ENCODE peak calls at places on chromosomes 4 and X, in seven cellular contexts. E is IMR-90, X is mesenchymal stem cell, J is H1, I is neuronal stem cell, V is mesendoderm, G is trophoblast cell. N is an unnamed sample.
A peak's percentile ranks its signal among the peaks of the same experiment; 100 is the strongest.

GRCh38 chr4:139711461-139711860 is 45.8 kb downstream of the MGST2 start:
- DNase-seq in E (peak; percentile 54), X (peak; percentile 38), J (no peak), I (no peak), V (peak; percentile 16), G (peak; percentile 78), N (no peak)

GRCh38 chr4:105304085-105304484 is 157.4 kb downstream of the TET2 start:
- DNase-seq in E (no peak), X (no peak), J (no peak), I (no peak), V (no peak), G (no peak), N (no peak)

GRCh38 chr4:124483043-124483906 is 229.3 kb downstream of the ANKRD50 start:
- DNase-seq in E (peak; percentile 21), X (peak; percentile 66), J (no peak), I (peak; percentile 58), V (peak; percentile 94), G (peak; percentile 95), N (peak; percentile 45)

GRCh38 chr4:165364452-165365080 is 14.2 kb upstream of the CPE start:
- DNase-seq in E (no peak), X (peak; percentile 51), J (no peak), I (no peak), V (peak; percentile 86), G (no peak), N (no peak)

GRCh38 chr4:116501954-116502353 is 583.4 kb downstream of the TRAM1L1 start:
- DNase-seq in E (no peak), X (peak; percentile 6), J (no peak), I (no peak), V (peak; percentile 89), G (peak; percentile 67), N (no peak)

GRCh38 chr4:37320518-37321235 is 76.1 kb downstream of the NWD2 start:
- DNase-seq in E (no peak), X (peak; percentile 7), J (no peak), I (no peak), V (no peak), G (no peak), N (no peak)

GRCh38 chr4:86721412-86721811 is 127.3 kb downstream of the PTPN13 start:
- DNase-seq in E (no peak), X (no peak), J (no peak), I (no peak), V (no peak), G (no peak), N (no peak)

GRCh38 chr4:118289794-118290193 is 63.0 kb downstream of the PRSS12 start:
- DNase-seq in E (peak; percentile 92), X (peak; percentile 42), J (no peak), I (no peak), V (no peak), G (no peak), N (no peak)

GRCh38 chr4:183596056-183596757 is 62.8 kb downstream of the RWDD4 start:
- DNase-seq in E (no peak), X (no peak), J (no peak), I (no peak), V (no peak), G (no peak), N (no peak)

GRCh38 chrX:69062493-69062892 is 102.8 kb downstream of the PJA1 start:
- DNase-seq in E (no peak), X (no peak), J (peak; percentile 11), I (no peak), V (no peak), G (no peak), N (peak; percentile 5)

GRCh38 chr4:1496116-1496642 is 89.9 kb upstream of the NKX1-1 start:
- DNase-seq in E (no peak), X (no peak), J (no peak), I (no peak), V (no peak), G (no peak), N (no peak)

GRCh38 chr4:14054391-14054790 is 426.9 kb upstream of the BOD1L1 start:
- DNase-seq in E (no peak), X (no peak), J (no peak), I (no peak), V (no peak), G (no peak), N (no peak)

GRCh38 chr4:14064969-14065368 is 437.4 kb upstream of the BOD1L1 start:
- DNase-seq in E (no peak), X (no peak), J (no peak), I (no peak), V (no peak), G (no peak), N (no peak)

DNA sequence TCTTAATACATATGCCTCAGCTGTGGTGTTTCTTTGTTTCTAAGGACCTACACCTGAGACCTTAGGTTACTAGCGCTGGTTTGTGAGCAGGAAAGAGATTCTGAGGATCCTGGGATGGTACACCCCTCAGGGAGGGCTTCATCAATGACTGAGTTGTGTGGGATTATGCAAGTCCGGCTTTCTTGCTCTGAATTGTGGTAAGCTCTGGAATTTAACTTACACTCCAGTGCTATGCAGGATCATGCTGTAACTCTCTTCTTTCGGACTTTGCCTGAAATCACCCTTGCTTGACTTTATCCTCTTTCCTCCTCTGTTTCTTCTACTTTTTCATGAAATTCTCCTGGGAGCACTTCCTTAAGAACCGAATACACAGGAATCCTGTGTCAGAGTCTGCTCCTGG is 431.5 kb upstream of the BOD1L1 start:
- DNase-seq in E (peak; percentile 39), X (peak; percentile 6), J (no peak), I (no peak), V (no peak), G (no peak), N (no peak)
- H3K18ac ChIP-seq in E (no peak overlapping the region), X (no peak overlapping the region), J (no peak overlapping the region), I (no peak overlapping the region), V (no peak overlapping the region), G (no peak overlapping the region), N (no peak overlapping the region)

DNA sequence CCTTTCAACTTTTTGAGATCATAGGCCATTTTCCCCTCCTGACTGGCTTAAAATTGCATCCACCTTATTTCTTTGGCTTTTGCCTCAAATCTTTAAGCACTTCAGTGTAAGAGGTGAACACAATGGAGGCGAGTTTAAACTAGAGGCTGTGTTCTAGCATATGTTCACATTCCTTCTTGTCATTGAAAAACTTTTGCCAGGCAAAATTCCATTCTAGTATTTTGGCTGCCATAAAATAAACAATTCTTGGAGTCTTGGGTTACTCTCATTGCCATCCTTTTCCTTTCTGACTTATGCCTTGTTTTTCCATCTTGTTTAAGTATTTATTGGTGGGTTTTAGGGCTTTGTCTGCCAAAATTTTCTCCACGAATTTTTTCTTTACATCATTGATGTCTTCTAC is 137.3 kb upstream of the ANXA10 start:
- DNase-seq in E (no peak), X (no peak), J (no peak), I (no peak), V (no peak), G (no peak), N (no peak)
- H2AK5ac ChIP-seq in E (no peak overlapping the region), X (no peak overlapping the region), J (no peak overlapping the region), I (no peak overlapping the region), V (no peak overlapping the region), G (no peak overlapping the region), N (no peak overlapping the region)

DNA sequence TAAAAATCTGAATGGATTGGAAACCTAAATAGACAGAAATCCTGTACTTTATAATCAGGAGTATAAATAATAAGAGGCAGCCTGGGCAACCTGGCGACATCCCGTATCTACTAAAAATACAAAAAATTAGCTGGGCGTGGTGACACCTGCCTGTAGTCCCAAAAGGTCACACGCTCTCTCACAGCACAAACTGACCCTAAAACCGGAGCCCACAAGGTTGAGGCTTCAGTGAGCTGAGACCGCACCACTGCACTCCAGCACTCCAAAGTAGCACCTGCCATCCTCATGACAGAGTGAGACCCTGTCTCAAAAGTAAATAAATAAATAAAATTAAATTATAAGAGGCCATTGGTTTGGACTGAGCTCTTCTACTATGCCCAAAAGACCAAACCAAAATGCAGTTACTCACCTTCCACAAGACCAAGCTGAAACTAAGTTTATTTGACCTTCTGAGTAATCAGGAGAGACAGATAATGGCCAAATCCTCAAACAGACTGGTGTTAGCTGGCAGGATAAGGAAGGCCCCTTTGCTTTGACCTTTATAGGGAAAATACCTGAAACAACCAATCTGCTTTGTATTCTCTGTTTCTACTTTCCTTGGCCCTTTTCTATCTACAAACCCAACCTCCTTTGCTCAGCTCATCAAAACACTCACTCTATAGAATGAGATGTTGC is 3.2 kb upstream of the GRSF1 start:
- DNase-seq in E (no peak), X (no peak), J (no peak), I (no peak), V (no peak), G (no peak), N (no peak)
- H3K18ac ChIP-seq in E (no peak overlapping the region), X (no peak overlapping the region), J (no peak overlapping the region), I (no peak overlapping the region), V (no peak overlapping the region), G (no peak overlapping the region), N (no peak overlapping the region)

GRCh38 chr4:56155432-56155831 is 206.7 kb downstream of the CEP135 start:
- DNase-seq in E (no peak), X (no peak), J (no peak), I (no peak), V (no peak), G (no peak), N (no peak)
- H2AK5ac ChIP-seq in E (no peak overlapping the region), X (no peak overlapping the region), J (no peak overlapping the region), I (no peak overlapping the region), V (no peak overlapping the region), G (no peak overlapping the region), N (no peak overlapping the region)

GRCh38 chr4:152010680-152011079 is 249.9 kb upstream of the GATB start:
- DNase-seq in E (no peak), X (no peak), J (no peak), I (no peak), V (no peak), G (no peak), N (no peak)
- H3K18ac ChIP-seq in E (no peak overlapping the region), X (no peak overlapping the region), J (no peak overlapping the region), I (no peak overlapping the region), V (no peak overlapping the region), G (no peak overlapping the region), N (no peak overlapping the region)

DNA sequence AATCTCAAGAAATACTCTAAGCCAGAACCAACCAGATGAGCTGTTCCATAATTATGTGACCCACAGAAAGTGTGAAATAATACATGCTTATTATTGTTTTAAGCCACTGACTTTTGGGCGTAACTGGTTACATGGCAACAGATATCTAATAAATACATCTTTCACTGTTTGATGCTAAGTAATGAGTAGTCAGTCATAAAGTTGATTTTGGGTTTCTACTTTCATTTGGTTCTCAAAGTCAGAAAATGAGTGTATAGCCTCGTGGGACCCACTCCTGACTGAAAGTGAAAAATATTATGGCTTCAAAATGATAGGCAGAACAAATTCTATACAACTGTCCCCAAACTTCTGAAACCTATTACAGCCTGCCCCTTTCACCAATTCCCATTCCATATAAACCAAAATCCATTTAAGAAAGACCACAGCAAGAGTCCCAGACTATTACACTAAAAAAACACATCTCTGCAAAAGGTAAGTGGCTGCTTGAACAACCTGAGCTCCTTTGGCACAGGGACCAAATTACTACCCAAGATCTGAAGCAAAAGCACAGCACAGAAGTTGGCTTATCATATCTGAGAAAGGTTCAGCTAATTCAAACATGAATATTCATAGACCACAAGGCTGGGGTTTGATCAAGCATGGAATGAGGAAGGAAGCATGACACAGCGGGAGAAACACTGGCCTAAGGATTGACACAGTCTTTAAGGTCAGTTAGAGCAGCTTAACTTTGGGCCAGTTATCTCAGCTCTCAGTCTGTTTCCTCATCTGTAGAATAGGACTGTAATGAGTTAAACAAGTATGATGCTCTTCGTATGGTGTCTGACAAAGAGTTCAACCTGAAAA is 88.2 kb upstream of the CBR4 start:
- DNase-seq in E (peak; percentile 52), X (no peak), J (no peak), I (no peak), V (no peak), G (no peak), N (no peak)
- H2AK5ac ChIP-seq in E (no peak overlapping the region), X (peak overlapping the region; percentile 61), J (no peak overlapping the region), I (no peak overlapping the region), V (no peak overlapping the region), G (no peak overlapping the region), N (no peak overlapping the region)

N was measured in H9.